ENCODE peak calls at places on chromosome 19, in nine cellular contexts. N is hepatocyte; W is midbrain; C is activated gamma-delta T cell treated with Interleukin-2 at 50 U/mL for 16 hours; Y is H54; L is LHCN-M2; F is stimulated activated CD4-positive, alpha-beta T cell treated with anti-CD3 and anti-CD28 coated beads, Interleukin-2, amount 100 ng/mL, for 48 hours; U is iris pigment epithelial cell; V is body of pancreas. X is an unnamed sample.

GRCh38 chr19:11781295-11782057 is 14.7 kb downstream of the ZNF441 start:
- DNase-seq in Y (no peak), W (no peak), C (no peak), N (no peak), F (no peak), V (no peak), U (no peak), L (peak; percentile 25), X (no peak)

GRCh38 chr19:30529876-30530275 is 157.7 kb downstream of the ZNF536 start:
- DNase-seq in W (no peak), U (no peak), L (no peak), N (no peak), Y (no peak), F (no peak), C (no peak), V (no peak), X (no peak)

GRCh38 chr19:19817357-19817756 is 4.2 kb downstream of the ZNF506 start:
- DNase-seq in W (peak; percentile 1), L (no peak), Y (no peak), U (no peak), N (no peak), C (peak; percentile 29), V (no peak), F (peak; percentile 22), X (no peak)

GRCh38 chr19:18300930-18301717 is 19.7 kb upstream of the JUND start:
- DNase-seq in W (no peak), L (peak; percentile 81), N (peak; percentile 79), C (no peak), V (peak; percentile 60), U (peak; percentile 59), Y (peak; percentile 91), F (no peak), X (no peak)

GRCh38 chr19:35013820-35014754 is 14.0 kb downstream of the GRAMD1A start:
- DNase-seq in F (no peak), V (peak; percentile 43), U (no peak), L (no peak), N (peak; percentile 4), Y (no peak), W (no peak), C (peak; percentile 72), X (no peak)

GRCh38 chr19:3644351-3645066 is 17.9 kb upstream of the CACTIN start:
- DNase-seq in W (peak; percentile 92), Y (peak; percentile 61), F (no peak), C (no peak), N (no peak), L (peak; percentile 32), U (no peak), V (no peak), X (peak; percentile 22)

GRCh38 chr19:34601071-34601470 is 75.9 kb downstream of the SCGB2B2 start:
- DNase-seq in C (no peak), L (no peak), U (no peak), W (no peak), N (no peak), F (no peak), Y (no peak), V (no peak), X (no peak)

GRCh38 chr19:50569938-50570540 is 1.8 kb upstream of the LRRC4B start:
- DNase-seq in U (no peak), Y (no peak), F (no peak), L (no peak), W (no peak), V (no peak), N (no peak), C (no peak), X (no peak)

GRCh38 chr19:56155124-56155687 is 14.1 kb downstream of the ZNF444 start:
- DNase-seq in F (no peak), U (no peak), N (no peak), Y (no peak), C (no peak), W (no peak), V (peak; percentile 34), L (no peak), X (no peak)

GRCh38 chr19:33100894-33101644 is 20.1 kb downstream of the GPATCH1 start:
- DNase-seq in N (peak; percentile 79), F (no peak), C (no peak), V (no peak), L (no peak), U (no peak), Y (no peak), W (no peak), X (no peak)

GRCh38 chr19:48975947-48976847 is 11.1 kb downstream of the FTL start:
- DNase-seq in F (no peak), Y (no peak), L (no peak), C (no peak), V (no peak), W (no peak), U (no peak), N (no peak), X (peak; percentile 76)

GRCh38 chr19:41767105-41767504 is 11.8 kb downstream of the CEACAM6 start:
- DNase-seq in C (no peak), Y (no peak), L (no peak), W (no peak), V (no peak), U (no peak), N (no peak), F (no peak), X (no peak)

GRCh38 chr19:955803-956746 is 28.1 kb upstream of the WDR18 start:
- DNase-seq in F (no peak), U (no peak), L (no peak), W (no peak), N (peak; percentile 82), C (no peak), V (peak; percentile 52), Y (no peak), X (no peak)

GRCh38 chr19:54160948-54161347 is 1.4 kb upstream of the LENG1 start:
- DNase-seq in W (no peak), F (no peak), V (no peak), U (no peak), L (no peak), N (no peak), Y (no peak), C (no peak), X (no peak)

GRCh38 chr19:48308695-48309586 is 16.4 kb upstream of the EMP3 start:
- DNase-seq in Y (no peak), L (peak; percentile 26), W (peak; percentile 20), U (peak; percentile 34), V (no peak), F (no peak), N (peak; percentile 66), C (no peak), X (no peak)

GRCh38 chr19:17479325-17479791 is 9.0 kb downstream of the SLC27A1 start:
- DNase-seq in U (peak; percentile 76), F (no peak), L (peak; percentile 78), V (no peak), Y (peak; percentile 45), C (no peak), N (no peak), W (peak; percentile 49), X (peak; percentile 37)

GRCh38 chr19:18278521-18279265 is 2.7 kb downstream of the JUND start:
- DNase-seq in U (peak; percentile 28), F (peak; percentile 46), L (no peak), C (peak; percentile 37), V (peak; percentile 36), N (no peak), W (no peak), Y (no peak), X (no peak)

GRCh38 chr19:16585808-16586476 is 13.7 kb upstream of the SLC35E1 start:
- DNase-seq in W (no peak), L (peak; percentile 21), Y (no peak), C (no peak), N (no peak), V (peak; percentile 44), U (no peak), F (no peak), X (no peak)

GRCh38 chr19:6737873-6738725 is 719 bp upstream of the GPR108 start:
- DNase-seq in W (peak; percentile 75), Y (peak; percentile 77), C (peak; percentile 72), U (peak; percentile 86), L (peak; percentile 74), F (peak; percentile 69), N (peak; percentile 89), V (peak; percentile 100), X (peak; percentile 97)

X was measured in A673.